ENCODE peak calls at places on chromosomes 4 and X, in four cellular contexts. C, Z, K and M are unnamed samples. For H3K27me3, the result is how much of the 10 kb centered on the place peaks cover.

GRCh38 chrX:48892896-48893295 is 4.7 kb downstream of the TIMM17B start:
- DNase-seq in C (no peak), Z (no peak), K (no peak), M (no peak)

GRCh38 chrX:114626323-114626722 is 42.4 kb downstream of the HTR2C start:
- DNase-seq in C (peak), Z (no peak), K (no peak), M (no peak)

GRCh38 chr4:186643501-186644315 is 79.9 kb downstream of the FAT1 start:
- DNase-seq in C (no peak), Z (peak), K (no peak), M (peak)

GRCh38 chr4:32931475-32931874 is 2211.3 kb downstream of the PCDH7 start:
- DNase-seq in C (no peak), Z (no peak), K (no peak), M (no peak)

GRCh38 chr4:164807611-164808010 is 53.7 kb downstream of the SMIM31 start:
- DNase-seq in C (no peak), Z (peak), K (no peak), M (no peak)

GRCh38 chrX:53794181-53794580 is 107.7 kb upstream of the HUWE1 start:
- DNase-seq in C (no peak), Z (no peak), K (no peak), M (no peak)

GRCh38 chr4:95204267-95204835 is 344.4 kb downstream of the UNC5C start:
- DNase-seq in C (no peak), Z (peak), K (no peak), M (no peak)

GRCh38 chr4:136742330-136742729 is 790.0 kb downstream of the PCDH18 start:
- DNase-seq in C (no peak), Z (peak), K (no peak), M (no peak)

GRCh38 chr4:172786039-172786792 is 382.4 kb upstream of the GALNT7 start:
- DNase-seq in C (no peak), Z (peak), K (no peak), M (no peak)

GRCh38 chr4:81038636-81039350 is 8.3 kb downstream of the BMP3 start:
- DNase-seq in C (no peak), Z (no peak), K (no peak), M (no peak)

GRCh38 chrX:19579485-19579884 is 64.2 kb upstream of the MAP3K15 start:
- DNase-seq in C (no peak), Z (peak), K (no peak), M (peak)

GRCh38 chrX:82813671-82814078 is 694.4 kb upstream of the POU3F4 start:
- DNase-seq in C (no peak), Z (peak), K (no peak), M (peak)

GRCh38 chr4:46329118-46329976 is 60.6 kb downstream of the GABRA2 start:
- DNase-seq in C (peak), Z (no peak), K (peak), M (peak)

GRCh38 chr4:42327323-42327722 is 70.0 kb upstream of the SHISA3 start:
- DNase-seq in C (no peak), Z (no peak), K (no peak), M (no peak)

GRCh38 chrX:7109838-7110793 is 37.4 kb upstream of the STS start:
- DNase-seq in C (no peak), Z (no peak), K (no peak), M (no peak)

GRCh38 chr4:12110607-12111006 is 681.9 kb upstream of the HS3ST1 start:
- DNase-seq in C (no peak), Z (no peak), K (no peak), M (no peak)

GRCh38 chrX:33434256-33435092 is 223.1 kb upstream of the DMD start:
- DNase-seq in C (peak), Z (peak), K (peak), M (no peak)

GRCh38 chrX:16487620-16488380 is 162.2 kb upstream of the S100G start:
- DNase-seq in C (no peak), Z (peak), K (no peak), M (no peak)

GRCh38 chr4:176185068-176185467 is 10.3 kb downstream of the SPATA4 start:
- DNase-seq in C (no peak), Z (peak), K (no peak), M (no peak)

GRCh38 chr4:40321671-40322131 is 13.4 kb upstream of the CHRNA9 start:
- DNase-seq in C (no peak), Z (peak), K (no peak), M (no peak)

GRCh38 chr4:44629280-44629866 is 22.1 kb downstream of the YIPF7 start:
- DNase-seq in C (peak), Z (peak), K (no peak), M (peak)

GRCh38 chrX:1394731-1395501 is 3.0 kb upstream of the SLC25A6 start:
- DNase-seq in C (no peak), Z (no peak), K (no peak), M (no peak)

GRCh38 chr4:13601060-13601459 is 26.5 kb downstream of the BOD1L1 start:
- DNase-seq in C (no peak), Z (no peak), K (no peak), M (no peak)

GRCh38 chr4:41360911-41361830 is 104.4 kb downstream of the UCHL1 start:
- DNase-seq in C (peak), Z (no peak), K (peak), M (no peak)

GRCh38 chr4:74230902-74231499 is 73.1 kb downstream of the MTHFD2L start:
- DNase-seq in C (no peak), Z (peak), K (peak), M (peak)

GRCh38 chrX:19085975-19086772 is 36.1 kb downstream of the ADGRG2 start:
- DNase-seq in C (no peak), Z (no peak), K (no peak), M (no peak)

GRCh38 chrX:44731160-44731559 is 112.7 kb upstream of the DUSP21 start:
- DNase-seq in C (no peak), Z (no peak), K (no peak), M (no peak)

GRCh38 chrX:120365320-120365719 is 3.4 kb downstream of the ATP1B4 start:
- DNase-seq in C (peak), Z (no peak), K (peak), M (no peak)
- TF ChIP-seq CTCF in C (peak), Z (no peak), K (peak), M (peak)

DNA sequence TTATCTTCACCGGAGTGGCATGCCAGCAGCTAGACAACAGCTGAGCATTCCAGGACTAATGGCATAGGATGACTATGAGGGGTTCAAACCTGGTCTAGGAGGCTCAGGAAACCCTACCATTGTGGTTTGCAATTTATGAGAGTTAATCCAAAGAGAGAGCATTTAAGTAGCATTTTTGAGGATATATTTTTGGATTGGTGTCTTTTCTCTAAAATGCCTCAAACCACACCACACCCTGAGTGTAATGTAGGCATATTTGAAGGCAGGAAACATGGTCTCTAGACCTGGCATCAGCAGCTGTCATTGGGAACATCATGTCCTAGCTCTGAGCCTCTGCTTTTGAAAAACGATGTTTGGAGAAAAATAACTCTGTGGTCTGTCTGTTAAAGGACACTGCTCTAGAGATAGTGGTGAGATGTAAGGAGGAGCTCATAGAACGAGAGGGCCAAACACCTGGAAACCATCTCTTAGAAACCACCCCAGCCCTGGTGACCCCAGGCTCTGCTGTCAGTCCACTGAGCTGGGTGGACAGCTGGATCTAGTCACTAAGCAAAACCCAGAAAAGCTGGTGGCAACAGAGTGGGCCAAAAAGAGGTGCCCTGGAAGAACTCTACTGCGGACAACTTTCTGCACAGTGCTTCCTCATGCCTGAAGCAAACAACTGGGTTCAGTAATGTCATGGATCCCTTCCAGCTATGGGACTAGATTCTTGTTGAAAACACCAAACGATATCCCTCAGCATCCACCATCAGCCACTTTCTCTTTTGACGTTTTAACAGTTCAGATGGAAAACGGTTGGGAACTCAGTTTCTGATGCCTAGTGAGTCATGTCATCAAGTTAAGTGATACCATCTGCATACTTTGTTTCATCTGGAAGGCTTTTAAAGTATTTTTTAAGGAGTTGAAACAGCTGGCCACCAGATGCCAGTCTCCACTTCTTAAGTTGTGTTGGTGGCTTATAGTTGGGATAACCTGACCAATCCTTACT is 100.2 kb upstream of the C1QTNF7 start:
- DNase-seq in C (no peak), Z (peak), K (no peak), M (no peak)
- H3K4me3 ChIP-seq in C (no peak), Z (no peak), K (no peak), M (no peak)

GRCh38 chr4:54094449-54094848 is 5.5 kb upstream of the GSX2 start:
- DNase-seq in C (no peak), Z (no peak), K (no peak), M (no peak)

GRCh38 chr4:54095110-54095800 is 4.7 kb upstream of the GSX2 start:
- DNase-seq in C (no peak), Z (no peak), K (no peak), M (no peak)

GRCh38 chr4:54098375-54098774 is 1.6 kb upstream of the GSX2 start:
- DNase-seq in C (no peak), Z (no peak), K (no peak), M (no peak)

GRCh38 chr4:54097152-54097551 is 2.8 kb upstream of the GSX2 start:
- DNase-seq in C (no peak), Z (no peak), K (no peak), M (no peak)

GRCh38 chr4:54096563-54096962 is 3.4 kb upstream of the GSX2 start:
- DNase-seq in C (no peak), Z (no peak), K (no peak), M (no peak)
- H3K27me3 ChIP-seq in C (half or more), Z (half or more), K (half or more), M (half or more)

GRCh38 chr4:177879851-177880250 is 437.6 kb upstream of the AGA start:
- DNase-seq in C (peak), Z (no peak), K (no peak), M (no peak)
- TF ChIP-seq CTCF in C (peak), Z (no peak), K (no peak), M (no peak)

GRCh38 chrX:97504435-97504834 is 620.7 kb downstream of the RPA4 start:
- DNase-seq in C (no peak), Z (no peak), K (no peak), M (no peak)
- H3K4me3 ChIP-seq in C (no peak), Z (no peak), K (no peak), M (no peak)

GRCh38 chr4:158796370-158797140 is 27.7 kb downstream of the FNIP2 start:
- DNase-seq in C (no peak), Z (peak), K (no peak), M (no peak)
- H3K27me3 ChIP-seq in C (under half), Z (under half), K (under half), M (under half)